ENCODE peak calls at places on chromosome 17, in eight cellular contexts. U, N, W, P, A, J, T and I are unnamed samples.

GRCh38 chr17:50117202-50118040 is 12.5 kb downstream of the SAMD14 start:
- DNase-seq in U (peak; percentile 68), N (peak; percentile 92), W (peak; percentile 79), P (peak; percentile 78), A (peak; percentile 67), J (peak; percentile 44), T (no peak), I (peak; percentile 66)

GRCh38 chr17:5434984-5435383 is 4.0 kb downstream of the C1QBP start:
- DNase-seq in U (no peak), N (no peak), W (no peak), P (no peak), A (no peak), J (no peak), T (no peak), I (no peak)

GRCh38 chr17:75785016-75785769 is 587 bp downstream of the UNK start:
- DNase-seq in U (peak; percentile 89), N (peak; percentile 97), W (peak; percentile 87), P (peak; percentile 69), A (peak; percentile 93), J (peak; percentile 83), T (peak; percentile 75), I (peak; percentile 98)

GRCh38 chr17:73956595-73957465 is 246.6 kb upstream of the RPL38 start:
- DNase-seq in U (peak; percentile 76), N (peak; percentile 87), W (peak; percentile 80), P (peak; percentile 88), A (peak; percentile 63), J (peak; percentile 34), T (peak; percentile 39), I (peak; percentile 55)

GRCh38 chr17:80722656-80723055 is 178.0 kb downstream of the RPTOR start:
- DNase-seq in U (no peak), N (no peak), W (no peak), P (no peak), A (no peak), J (no peak), T (no peak), I (no peak)

GRCh38 chr17:60087882-60088669 is 9.4 kb upstream of the HEATR6 start:
- DNase-seq in U (no peak), N (no peak), W (no peak), P (peak; percentile 52), A (no peak), J (no peak), T (peak; percentile 77), I (no peak)

GRCh38 chr17:70780031-70780430 is 610.7 kb downstream of the KCNJ2 start:
- DNase-seq in U (no peak), N (no peak), W (no peak), P (no peak), A (no peak), J (no peak), T (no peak), I (no peak)

GRCh38 chr17:74704536-74704935 is 8.2 kb downstream of the CD300LF start:
- DNase-seq in U (no peak), N (peak; percentile 17), W (no peak), P (no peak), A (no peak), J (no peak), T (no peak), I (no peak)

GRCh38 chr17:47742319-47743181 is 9.5 kb downstream of the TBX21 start:
- DNase-seq in U (peak; percentile 18), N (peak; percentile 32), W (peak; percentile 72), P (no peak), A (peak; percentile 62), J (peak; percentile 36), T (no peak), I (peak; percentile 37)